ENCODE peak calls at places on chromosomes 3 and 15, in seven cellular contexts. One of them, this sample, is unnamed.
A peak's percentile ranks its signal among the peaks of the same experiment; 100 is the strongest.

GRCh38 chr3:59540241-59540640 is 490.4 kb upstream of the CFAP20DC start:
- DNase-seq in Panc1: no peak
- DNase-seq in body of pancreas: no peak
- DNase-seq in effector CD4-positive, alpha-beta T cell: no peak
- DNase-seq in lung microvascular endothelial cell: no peak
- DNase-seq in PC-3: peak; percentile 5
- DNase-seq in psoas muscle: no peak
- DNase-seq in this sample: no peak

GRCh38 chr3:34005886-34006285 is 207.5 kb downstream of the PDCD6IP start:
- DNase-seq in PC-3: peak; percentile 39
- DNase-seq in Panc1: no peak
- DNase-seq in effector CD4-positive, alpha-beta T cell: no peak
- DNase-seq in psoas muscle: no peak
- DNase-seq in lung microvascular endothelial cell: no peak
- DNase-seq in body of pancreas: no peak
- DNase-seq in this sample: no peak

GRCh38 chr3:180646187-180646790 is 33.0 kb downstream of the CCDC39 start:
- DNase-seq in effector CD4-positive, alpha-beta T cell: no peak
- DNase-seq in Panc1: peak; percentile 7
- DNase-seq in PC-3: peak; percentile 24
- DNase-seq in psoas muscle: no peak
- DNase-seq in lung microvascular endothelial cell: no peak
- DNase-seq in body of pancreas: no peak
- DNase-seq in this sample: no peak

GRCh38 chr3:10945683-10946287 is 46.8 kb upstream of the SLC6A1 start:
- DNase-seq in psoas muscle: peak; percentile 68
- DNase-seq in body of pancreas: peak; percentile 47
- DNase-seq in effector CD4-positive, alpha-beta T cell: peak; percentile 31
- DNase-seq in PC-3: peak; percentile 77
- DNase-seq in lung microvascular endothelial cell: peak; percentile 72
- DNase-seq in Panc1: no peak
- DNase-seq in this sample: peak; percentile 62

GRCh38 chr3:52197842-52198625 is at the start of gene ALAS1:
- DNase-seq in effector CD4-positive, alpha-beta T cell: peak; percentile 92
- DNase-seq in lung microvascular endothelial cell: peak; percentile 91
- DNase-seq in body of pancreas: peak; percentile 95
- DNase-seq in psoas muscle: peak; percentile 93
- DNase-seq in PC-3: peak; percentile 96
- DNase-seq in Panc1: peak; percentile 33
- DNase-seq in this sample: peak; percentile 93

GRCh38 chr3:178880274-178880673 is 191.3 kb downstream of the ZMAT3 start:
- DNase-seq in lung microvascular endothelial cell: no peak
- DNase-seq in psoas muscle: no peak
- DNase-seq in body of pancreas: no peak
- DNase-seq in Panc1: no peak
- DNase-seq in PC-3: no peak
- DNase-seq in effector CD4-positive, alpha-beta T cell: no peak
- DNase-seq in this sample: no peak

GRCh38 chr3:52438104-52438376 is 6.9 kb downstream of the SEMA3G start:
- DNase-seq in effector CD4-positive, alpha-beta T cell: no peak
- DNase-seq in PC-3: no peak
- DNase-seq in Panc1: no peak
- DNase-seq in lung microvascular endothelial cell: no peak
- DNase-seq in body of pancreas: no peak
- DNase-seq in psoas muscle: no peak
- DNase-seq in this sample: no peak

GRCh38 chr3:58666683-58667082 is at the start of gene FAM3D:
- DNase-seq in lung microvascular endothelial cell: no peak
- DNase-seq in Panc1: no peak
- DNase-seq in psoas muscle: no peak
- DNase-seq in body of pancreas: no peak
- DNase-seq in effector CD4-positive, alpha-beta T cell: no peak
- DNase-seq in PC-3: peak; percentile 21
- DNase-seq in this sample: no peak

GRCh38 chr3:43180027-43180426 is 74.1 kb upstream of the POMGNT2 start:
- DNase-seq in body of pancreas: no peak
- DNase-seq in Panc1: no peak
- DNase-seq in effector CD4-positive, alpha-beta T cell: peak; percentile 16
- DNase-seq in lung microvascular endothelial cell: peak; percentile 92
- DNase-seq in psoas muscle: no peak
- DNase-seq in PC-3: peak; percentile 97
- DNase-seq in this sample: no peak

GRCh38 chr3:70120360-70120966 is 120.9 kb downstream of the SAMMSON start:
- DNase-seq in psoas muscle: peak; percentile 25
- DNase-seq in effector CD4-positive, alpha-beta T cell: peak; percentile 35
- DNase-seq in PC-3: peak; percentile 84
- DNase-seq in body of pancreas: peak; percentile 87
- DNase-seq in Panc1: peak; percentile 64
- DNase-seq in lung microvascular endothelial cell: peak; percentile 82
- DNase-seq in this sample: peak; percentile 51

GRCh38 chr15:38283010-38283409 is 30.4 kb downstream of the SPRED1 start:
- DNase-seq in psoas muscle: no peak
- DNase-seq in PC-3: no peak
- DNase-seq in Panc1: no peak
- DNase-seq in lung microvascular endothelial cell: no peak
- DNase-seq in effector CD4-positive, alpha-beta T cell: no peak
- DNase-seq in body of pancreas: no peak
- DNase-seq in this sample: no peak

GRCh38 chr3:178583963-178584575 is 47.8 kb downstream of the KCNMB2 start:
- DNase-seq in effector CD4-positive, alpha-beta T cell: no peak
- DNase-seq in psoas muscle: no peak
- DNase-seq in Panc1: no peak
- DNase-seq in body of pancreas: no peak
- DNase-seq in lung microvascular endothelial cell: no peak
- DNase-seq in PC-3: no peak
- DNase-seq in this sample: no peak

GRCh38 chr15:98120561-98120960 is 160.1 kb downstream of the ARRDC4 start:
- DNase-seq in body of pancreas: no peak
- DNase-seq in psoas muscle: no peak
- DNase-seq in PC-3: no peak
- DNase-seq in Panc1: no peak
- DNase-seq in lung microvascular endothelial cell: no peak
- DNase-seq in effector CD4-positive, alpha-beta T cell: no peak
- DNase-seq in this sample: no peak

GRCh38 chr15:52348056-52348745 is 52.6 kb upstream of the MYO5C start:
- DNase-seq in psoas muscle: no peak
- DNase-seq in PC-3: peak; percentile 18
- DNase-seq in body of pancreas: no peak
- DNase-seq in lung microvascular endothelial cell: no peak
- DNase-seq in Panc1: no peak
- DNase-seq in effector CD4-positive, alpha-beta T cell: no peak
- DNase-seq in this sample: no peak

GRCh38 chr15:79168922-79169322 is 78.3 kb upstream of the RASGRF1 start:
- DNase-seq in lung microvascular endothelial cell: peak; percentile 88
- DNase-seq in effector CD4-positive, alpha-beta T cell: no peak
- DNase-seq in body of pancreas: no peak
- DNase-seq in PC-3: peak; percentile 18
- DNase-seq in Panc1: no peak
- DNase-seq in psoas muscle: no peak
- DNase-seq in this sample: no peak

GRCh38 chr15:61794276-61794675 is 266.0 kb downstream of the VPS13C start:
- DNase-seq in PC-3: peak; percentile 13
- DNase-seq in effector CD4-positive, alpha-beta T cell: no peak
- DNase-seq in body of pancreas: no peak
- DNase-seq in Panc1: no peak
- DNase-seq in lung microvascular endothelial cell: peak; percentile 5
- DNase-seq in psoas muscle: no peak
- DNase-seq in this sample: no peak

GRCh38 chr3:55454611-55455010 is 32.5 kb downstream of the WNT5A start:
- DNase-seq in psoas muscle: no peak
- DNase-seq in PC-3: no peak
- DNase-seq in effector CD4-positive, alpha-beta T cell: no peak
- DNase-seq in Panc1: no peak
- DNase-seq in lung microvascular endothelial cell: no peak
- DNase-seq in body of pancreas: no peak
- DNase-seq in this sample: no peak

GRCh38 chr15:80549191-80549590 is 145.0 kb downstream of the ARNT2 start:
- DNase-seq in lung microvascular endothelial cell: no peak
- DNase-seq in Panc1: no peak
- DNase-seq in psoas muscle: no peak
- DNase-seq in body of pancreas: no peak
- DNase-seq in effector CD4-positive, alpha-beta T cell: no peak
- DNase-seq in PC-3: peak; percentile 43
- DNase-seq in this sample: no peak

GRCh38 chr3:24506966-24507775 is 12.5 kb upstream of the THRB start:
- DNase-seq in psoas muscle: no peak
- DNase-seq in body of pancreas: no peak
- DNase-seq in Panc1: no peak
- DNase-seq in effector CD4-positive, alpha-beta T cell: no peak
- DNase-seq in PC-3: peak; percentile 39
- DNase-seq in lung microvascular endothelial cell: no peak
- DNase-seq in this sample: no peak

GRCh38 chr3:37762698-37763097 is 99.0 kb upstream of the CTDSPL start:
- DNase-seq in effector CD4-positive, alpha-beta T cell: no peak
- DNase-seq in PC-3: no peak
- DNase-seq in Panc1: no peak
- DNase-seq in body of pancreas: no peak
- DNase-seq in psoas muscle: no peak
- DNase-seq in lung microvascular endothelial cell: no peak
- DNase-seq in this sample: no peak

GRCh38 chr3:138915503-138916498 is 31.1 kb downstream of the FOXL2 start:
- DNase-seq in Panc1: peak; percentile 58
- DNase-seq in lung microvascular endothelial cell: peak; percentile 96
- DNase-seq in PC-3: peak; percentile 87
- DNase-seq in body of pancreas: peak; percentile 95
- DNase-seq in psoas muscle: peak; percentile 95
- DNase-seq in effector CD4-positive, alpha-beta T cell: peak; percentile 70
- DNase-seq in this sample: peak; percentile 94

GRCh38 chr3:193790086-193790990 is 197.3 kb downstream of the OPA1 start:
- DNase-seq in PC-3: no peak
- DNase-seq in Panc1: no peak
- DNase-seq in lung microvascular endothelial cell: no peak
- DNase-seq in effector CD4-positive, alpha-beta T cell: no peak
- DNase-seq in psoas muscle: no peak
- DNase-seq in body of pancreas: no peak
- DNase-seq in this sample: no peak

GRCh38 chr3:107452436-107452835 is 70.3 kb upstream of the BBX start:
- DNase-seq in body of pancreas: no peak
- DNase-seq in PC-3: peak; percentile 56
- DNase-seq in lung microvascular endothelial cell: no peak
- DNase-seq in psoas muscle: no peak
- DNase-seq in effector CD4-positive, alpha-beta T cell: no peak
- DNase-seq in Panc1: no peak
- DNase-seq in this sample: no peak

GRCh38 chr3:108100906-108101305 is 10.1 kb upstream of the CD47 start:
- DNase-seq in body of pancreas: no peak
- DNase-seq in lung microvascular endothelial cell: no peak
- DNase-seq in PC-3: no peak
- DNase-seq in psoas muscle: no peak
- DNase-seq in Panc1: no peak
- DNase-seq in effector CD4-positive, alpha-beta T cell: peak; percentile 13
- DNase-seq in this sample: no peak

GRCh38 chr15:68791431-68792283 is 29.0 kb downstream of the ANP32A start:
- DNase-seq in Panc1: no peak
- DNase-seq in PC-3: no peak
- DNase-seq in effector CD4-positive, alpha-beta T cell: peak; percentile 32
- DNase-seq in lung microvascular endothelial cell: no peak
- DNase-seq in body of pancreas: no peak
- DNase-seq in psoas muscle: no peak
- DNase-seq in this sample: no peak

GRCh38 chr15:55552926-55553325 is 35.2 kb downstream of the PYGO1 start:
- DNase-seq in lung microvascular endothelial cell: no peak
- DNase-seq in effector CD4-positive, alpha-beta T cell: no peak
- DNase-seq in Panc1: no peak
- DNase-seq in psoas muscle: no peak
- DNase-seq in PC-3: no peak
- DNase-seq in body of pancreas: no peak
- DNase-seq in this sample: peak; percentile 23

GRCh38 chr3:118478706-118479276 is 555.9 kb downstream of the IGSF11 start:
- DNase-seq in PC-3: peak; percentile 48
- DNase-seq in psoas muscle: no peak
- DNase-seq in Panc1: no peak
- DNase-seq in effector CD4-positive, alpha-beta T cell: no peak
- DNase-seq in lung microvascular endothelial cell: no peak
- DNase-seq in body of pancreas: no peak
- DNase-seq in this sample: no peak

GRCh38 chr3:11077466-11077865 is 76.8 kb upstream of the HRH1 start:
- DNase-seq in lung microvascular endothelial cell: no peak
- DNase-seq in PC-3: peak; percentile 44
- DNase-seq in Panc1: no peak
- DNase-seq in psoas muscle: no peak
- DNase-seq in effector CD4-positive, alpha-beta T cell: no peak
- DNase-seq in body of pancreas: no peak
- DNase-seq in this sample: peak; percentile 31

GRCh38 chr15:100726426-100727190 is 124.2 kb downstream of the ASB7 start:
- DNase-seq in effector CD4-positive, alpha-beta T cell: no peak
- DNase-seq in psoas muscle: no peak
- DNase-seq in Panc1: no peak
- DNase-seq in lung microvascular endothelial cell: no peak
- DNase-seq in PC-3: no peak
- DNase-seq in body of pancreas: peak; percentile 8
- DNase-seq in this sample: peak; percentile 7